ENCODE peak calls at places on chromosomes 13 and 19, in eight cellular contexts. N, G, Z, R, A, M, T and Q are unnamed samples.
A peak's percentile ranks its signal among the peaks of the same experiment; 100 is the strongest.

GRCh38 chr19:46972301-46972700 is 47.3 kb upstream of the NPAS1 start:
- DNase-seq in A (no peak), M (no peak), Z (no peak), R (no peak), N (no peak), T (no peak), G (no peak), Q (peak; percentile 63)

GRCh38 chr19:33463194-33463593 is 58.4 kb downstream of the PEPD start:
- DNase-seq in Z (no peak), G (no peak), A (peak; percentile 64), M (no peak), N (no peak), R (no peak), T (no peak), Q (no peak)

GRCh38 chr13:43301341-43301969 is 278.1 kb downstream of the DNAJC15 start:
- DNase-seq in Z (no peak), N (no peak), T (no peak), G (no peak), A (peak; percentile 57), R (no peak), M (no peak), Q (no peak)

GRCh38 chr19:703651-704446 is 4.9 kb upstream of the PALM start:
- DNase-seq in Z (peak; percentile 41), G (peak; percentile 72), T (peak; percentile 92), R (peak; percentile 87), M (peak; percentile 69), A (peak; percentile 18), N (peak; percentile 87), Q (peak; percentile 85)

GRCh38 chr19:45251452-45252354 is 632 bp downstream of the MARK4 start:
- DNase-seq in T (peak; percentile 84), M (no peak), Z (no peak), G (no peak), A (no peak), R (peak; percentile 52), N (no peak), Q (peak; percentile 64)

GRCh38 chr13:23180711-23181110 is at the start of gene SGCG:
- DNase-seq in Z (no peak), R (no peak), A (no peak), M (peak; percentile 36), N (no peak), T (no peak), G (no peak), Q (no peak)

GRCh38 chr19:24140099-24140498 is 53.1 kb downstream of the ZNF254 start:
- DNase-seq in Z (peak; percentile 66), T (no peak), N (no peak), M (no peak), R (no peak), A (peak; percentile 96), G (no peak), Q (no peak)

GRCh38 chr19:32358311-32358710 is 12.9 kb downstream of the ZNF507 start:
- DNase-seq in Z (no peak), R (no peak), A (no peak), T (no peak), G (no peak), N (no peak), M (no peak), Q (no peak)

GRCh38 chr19:6587998-6588507 is 2.9 kb downstream of the CD70 start:
- DNase-seq in Z (no peak), G (no peak), N (no peak), M (no peak), A (no peak), T (no peak), R (peak; percentile 34), Q (no peak)

GRCh38 chr13:49421391-49421790 is 22.5 kb downstream of the CAB39L start:
- DNase-seq in M (no peak), N (no peak), G (no peak), A (no peak), T (no peak), R (peak; percentile 87), Z (no peak), Q (no peak)

GRCh38 chr13:110405597-110406450 is 98.7 kb downstream of the COL4A2 start:
- DNase-seq in Z (no peak), T (no peak), N (no peak), M (no peak), R (no peak), G (no peak), A (peak; percentile 89), Q (no peak)

GRCh38 chr13:110479648-110480047 is 81.9 kb downstream of the RAB20 start:
- DNase-seq in Z (no peak), N (no peak), T (no peak), A (no peak), R (no peak), M (peak; percentile 23), G (peak; percentile 76), Q (peak; percentile 71)

GRCh38 chr13:42486711-42487198 is 87.2 kb upstream of the TNFSF11 start:
- DNase-seq in Z (peak; percentile 92), G (no peak), M (no peak), T (no peak), N (no peak), R (no peak), A (peak; percentile 71), Q (no peak)

GRCh38 chr19:10112037-10112751 is 701 bp downstream of the P2RY11 start:
- DNase-seq in R (peak; percentile 38), A (no peak), N (peak; percentile 39), G (no peak), M (no peak), T (no peak), Z (no peak), Q (no peak)
- H3K4me3 ChIP-seq in R (no peak overlapping the region), A (no peak overlapping the region), N (no peak overlapping the region), G (no peak overlapping the region), M (no peak overlapping the region), T (no peak overlapping the region), Z (no peak overlapping the region), Q (no peak overlapping the region)

DNA sequence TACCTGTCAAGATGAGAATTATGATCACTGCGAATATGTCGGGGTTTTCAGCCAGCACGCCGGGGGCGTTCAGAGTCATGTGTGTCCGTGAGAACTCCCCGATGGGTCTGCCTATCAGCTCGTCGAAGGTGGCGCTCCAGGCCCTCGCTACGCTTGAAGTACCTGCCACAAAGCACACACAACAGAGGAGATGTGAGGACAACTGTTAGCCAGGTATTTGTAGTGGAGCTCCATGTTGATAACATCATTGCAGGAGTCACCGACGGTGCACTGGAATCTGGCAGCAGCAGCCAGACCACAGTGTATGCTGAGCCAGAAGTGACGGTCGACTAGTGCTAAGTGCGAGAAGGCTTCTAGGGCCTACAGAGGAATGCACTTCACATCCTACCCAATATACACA is 62.7 kb downstream of the SLC7A1 start:
- DNase-seq in A (no peak), G (no peak), M (no peak), Z (no peak), T (no peak), R (no peak), N (no peak), Q (no peak)
- H3K36me3 ChIP-seq in A (peaks cover 42% of the 10 kb centered on the region), G (peaks cover 19% of the 10 kb centered on the region), M (peaks cover 5% of the 10 kb centered on the region), Z (peaks cover 68% of the 10 kb centered on the region), T (no peaks in the 10 kb centered on the region), R (peaks cover 11% of the 10 kb centered on the region), N (peaks cover 78% of the 10 kb centered on the region), Q (peaks cover 7% of the 10 kb centered on the region)

GRCh38 chr19:54337858-54338230 is 1.1 kb downstream of the LILRA4 start:
- DNase-seq in R (no peak), Z (no peak), N (no peak), M (no peak), A (no peak), T (no peak), G (no peak), Q (no peak)

GRCh38 chr19:54338521-54338920 is 441 bp downstream of the LILRA4 start:
- DNase-seq in R (no peak), N (no peak), Z (no peak), G (no peak), A (no peak), M (no peak), T (no peak), Q (no peak)

GRCh38 chr19:54335164-54335563 is 3.8 kb downstream of the LILRA4 start:
- DNase-seq in M (no peak), N (no peak), Z (no peak), R (peak; percentile 42), G (no peak), T (no peak), A (no peak), Q (no peak)

GRCh38 chr19:54336893-54337857 is 1.8 kb downstream of the LILRA4 start:
- DNase-seq in A (no peak), G (no peak), N (no peak), M (no peak), Z (no peak), R (no peak), T (no peak), Q (no peak)

DNA sequence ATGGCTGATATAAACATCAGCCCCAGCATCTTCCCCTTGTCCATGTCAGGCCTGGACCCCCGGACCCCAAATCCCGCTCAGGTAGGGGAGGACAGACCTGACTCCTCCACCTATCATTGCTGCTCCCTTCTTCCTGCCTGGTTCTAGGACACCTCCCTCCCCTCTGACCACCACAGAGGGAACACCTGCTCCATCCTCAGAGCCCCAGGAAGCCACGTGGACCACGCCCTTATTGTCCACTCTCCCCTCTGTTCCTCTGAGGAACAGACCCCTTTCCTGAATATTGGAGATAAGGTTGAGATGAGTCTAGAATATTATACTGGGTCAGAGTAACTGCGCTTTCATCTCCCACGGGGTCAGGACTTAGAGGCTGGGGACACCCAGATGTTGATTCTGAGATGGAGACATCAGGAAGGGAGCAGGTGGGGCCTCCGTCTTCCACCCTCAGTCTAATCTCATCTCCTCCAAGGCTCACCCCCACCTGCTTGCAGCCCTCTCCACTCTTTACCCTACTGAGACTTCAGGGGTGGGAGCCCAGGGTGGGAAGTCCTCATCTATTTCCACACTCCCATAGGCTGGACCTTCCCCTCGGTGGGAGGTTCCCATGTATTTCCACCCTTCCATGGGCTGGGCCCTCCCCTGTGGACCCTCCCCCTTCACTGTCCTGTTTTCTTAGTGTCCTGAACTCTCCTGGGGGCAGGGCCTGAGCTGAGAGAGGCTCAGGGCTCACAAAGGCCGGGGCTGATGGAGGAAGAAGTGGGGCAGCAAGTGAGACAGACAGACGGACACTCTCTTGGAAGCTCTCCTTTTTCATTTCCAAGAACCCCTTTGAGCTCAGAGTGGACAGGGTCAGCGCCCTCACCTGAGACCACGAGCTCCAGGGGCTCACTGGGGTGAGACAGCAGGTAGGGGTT is 2.7 kb downstream of the LILRA4 start:
- DNase-seq in N (no peak), T (no peak), M (no peak), Z (no peak), R (no peak), G (no peak), A (no peak), Q (no peak)
- H3K4me3 ChIP-seq in N (no peak overlapping the region), T (no peak overlapping the region), M (no peak overlapping the region), Z (no peak overlapping the region), R (no peak overlapping the region), G (no peak overlapping the region), A (no peak overlapping the region), Q (no peak overlapping the region)

GRCh38 chr13:73367886-73368285 is 309.1 kb downstream of the KLF5 start:
- DNase-seq in A (no peak), N (no peak), Z (no peak), T (no peak), G (no peak), M (no peak), R (no peak), Q (no peak)

GRCh38 chr13:73366241-73366640 is 307.4 kb downstream of the KLF5 start:
- DNase-seq in Z (no peak), G (no peak), M (no peak), N (no peak), A (no peak), R (no peak), T (no peak), Q (no peak)

GRCh38 chr13:73365240-73365639 is 306.4 kb downstream of the KLF5 start:
- DNase-seq in N (no peak), M (no peak), R (no peak), A (no peak), G (no peak), T (no peak), Z (no peak), Q (no peak)

GRCh38 chr13:73365681-73366080 is 306.9 kb downstream of the KLF5 start:
- DNase-seq in R (no peak), M (no peak), G (no peak), T (no peak), A (no peak), Z (no peak), N (no peak), Q (no peak)

GRCh38 chr13:73364706-73365105 is 305.9 kb downstream of the KLF5 start:
- DNase-seq in T (no peak), A (no peak), M (no peak), R (no peak), Z (no peak), N (no peak), G (no peak), Q (no peak)
- H3K36me3 ChIP-seq in T (no peaks in the 10 kb centered on the region), A (no peaks in the 10 kb centered on the region), M (no peaks in the 10 kb centered on the region), R (no peaks in the 10 kb centered on the region), Z (no peaks in the 10 kb centered on the region), N (no peaks in the 10 kb centered on the region), G (no peaks in the 10 kb centered on the region), Q (no peaks in the 10 kb centered on the region)